ENCODE peak calls at places on chromosomes 1 and 21, in nine cellular contexts. Q is adrenal gland, H is A549, B is ovary, J is HCT116, S is GM12878, X is body of pancreas, A is heart left ventricle, D is IMR-90. U is an unnamed sample.

GRCh38 chr1:66253330-66253921 is 280.5 kb upstream of the SGIP1 start:
- DNase-seq in D (peak), J (peak), B (no peak), H (peak), S (peak), A (peak), Q (no peak), X (no peak), U (no peak)

GRCh38 chr21:24727803-24728425 is 879.4 kb downstream of the MRPL39 start:
- DNase-seq in J (no peak), Q (no peak), X (no peak), D (peak), H (no peak), S (no peak), B (no peak), A (no peak), U (no peak)

GRCh38 chr1:66275601-66276023 is 258.3 kb upstream of the SGIP1 start:
- DNase-seq in H (no peak), A (peak), Q (peak), X (no peak), S (no peak), J (no peak), B (no peak), D (no peak), U (no peak)

GRCh38 chr1:107702946-107703571 is 261.9 kb downstream of the VAV3 start:
- DNase-seq in D (no peak), X (no peak), H (no peak), J (no peak), S (no peak), A (no peak), B (no peak), Q (no peak), U (no peak)

GRCh38 chr1:62295921-62296451 is 23.2 kb downstream of the KANK4 start:
- DNase-seq in B (no peak), J (no peak), S (peak), X (no peak), Q (no peak), H (no peak), D (peak), A (no peak), U (no peak)

GRCh38 chr21:28516996-28517592 is 475.6 kb downstream of the LTN1 start:
- DNase-seq in Q (peak), B (peak), X (peak), S (peak), D (no peak), A (peak), J (no peak), H (peak), U (peak)

GRCh38 chr1:92759361-92759760 is 25.5 kb downstream of the EVI5 start:
- DNase-seq in Q (no peak), H (no peak), A (no peak), D (peak), S (no peak), X (no peak), J (no peak), B (no peak), U (no peak)

GRCh38 chr1:43421976-43422750 is 31.6 kb downstream of the HYI start:
- DNase-seq in D (no peak), H (no peak), S (no peak), J (no peak), Q (no peak), X (no peak), A (no peak), B (no peak), U (no peak)

GRCh38 chr1:54798769-54799641 is 2.1 kb downstream of the TTC22 start:
- DNase-seq in H (no peak), B (no peak), Q (no peak), D (peak), J (no peak), A (no peak), X (no peak), S (peak), U (peak)

GRCh38 chr1:161305872-161306519 is 3.8 kb downstream of the MPZ start:
- DNase-seq in D (peak), Q (peak), S (peak), H (no peak), B (peak), A (peak), J (peak), X (peak), U (peak)

GRCh38 chr1:109238382-109238781 is 11.0 kb upstream of the CELSR2 start:
- DNase-seq in A (no peak), S (no peak), X (no peak), D (no peak), Q (no peak), H (no peak), J (no peak), B (no peak), U (peak)

GRCh38 chr1:80722611-80723010 is 1078.1 kb upstream of the ADGRL2 start:
- DNase-seq in X (no peak), Q (no peak), D (no peak), A (no peak), B (no peak), S (no peak), H (no peak), J (no peak), U (no peak)

GRCh38 chr1:172351761-172352161 is 68.7 kb upstream of the C1orf105 start:
- DNase-seq in J (no peak), H (no peak), S (no peak), X (no peak), A (no peak), D (peak), Q (peak), B (no peak), U (no peak)

GRCh38 chr1:110872745-110873435 is at the start of gene CD53:
- DNase-seq in H (no peak), B (no peak), A (peak), J (no peak), Q (peak), X (no peak), S (peak), D (no peak), U (no peak)

GRCh38 chr1:151043163-151043562 is 4.4 kb upstream of the C1orf56 start:
- DNase-seq in S (no peak), J (no peak), H (no peak), D (no peak), A (no peak), Q (no peak), B (no peak), X (no peak), U (no peak)

GRCh38 chr1:7613851-7614205 is 157.3 kb upstream of the VAMP3 start:
- DNase-seq in X (no peak), H (no peak), J (no peak), S (no peak), B (no peak), A (no peak), Q (no peak), D (no peak), U (no peak)

GRCh38 chr1:222068101-222068500 is 326.2 kb upstream of the DUSP10 start:
- DNase-seq in Q (no peak), X (no peak), B (no peak), H (no peak), D (no peak), A (no peak), J (no peak), S (no peak), U (no peak)

GRCh38 chr1:151680812-151681211 is 35.8 kb downstream of the CELF3 start:
- DNase-seq in X (no peak), B (no peak), H (peak), Q (no peak), A (no peak), S (no peak), D (peak), J (peak), U (no peak)

GRCh38 chr1:58477390-58477789 is 69.1 kb downstream of the OMA1 start:
- DNase-seq in J (no peak), X (no peak), D (no peak), H (no peak), S (no peak), A (no peak), B (no peak), Q (no peak), U (no peak)

GRCh38 chr1:85128296-85128695 is 72.5 kb downstream of the SYDE2 start:
- DNase-seq in H (no peak), X (no peak), J (no peak), S (no peak), A (no peak), Q (no peak), B (no peak), D (peak), U (no peak)

GRCh38 chr1:112247036-112247597 is 148.9 kb upstream of the CTTNBP2NL start:
- DNase-seq in A (no peak), Q (no peak), X (no peak), H (no peak), J (no peak), S (no peak), B (no peak), D (no peak), U (no peak)

GRCh38 chr1:201538618-201539551 is at the start of gene NAV1:
- DNase-seq in D (peak), J (no peak), H (peak), Q (peak), X (peak), A (peak), S (no peak), B (peak), U (peak)

GRCh38 chr1:228410015-228410414 is 3.4 kb upstream of the TRIM11 start:
- DNase-seq in Q (peak), X (no peak), J (no peak), S (no peak), A (no peak), B (peak), H (no peak), D (peak), U (no peak)

GRCh38 chr1:214604543-214604942 is 1.5 kb downstream of the CENPF start:
- DNase-seq in A (no peak), X (no peak), D (peak), S (no peak), Q (no peak), B (no peak), J (no peak), H (no peak), U (no peak)

DNA sequence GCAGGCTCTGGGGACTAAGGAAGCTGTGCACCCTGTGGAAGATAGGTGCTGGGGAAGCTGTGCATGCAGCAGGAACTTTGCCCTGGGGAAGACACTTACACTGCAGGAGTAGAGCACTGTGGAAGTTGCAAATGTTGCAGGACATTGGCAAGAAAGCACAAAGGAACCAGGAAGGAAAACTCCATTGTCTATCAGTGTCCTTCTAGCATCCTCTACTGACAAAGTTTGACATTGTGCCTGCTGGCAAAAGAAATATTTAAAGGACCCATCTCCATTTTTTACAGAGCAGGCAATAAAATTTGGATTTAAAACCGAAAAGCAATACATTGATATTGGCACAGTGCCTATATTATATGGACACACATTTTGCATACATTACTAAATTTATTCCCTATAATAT is 394.1 kb downstream of the PBX1 start:
- DNase-seq in X (no peak), J (no peak), H (no peak), D (no peak), S (no peak), B (no peak), Q (no peak), A (no peak), U (no peak)
- TF ChIP-seq CTCF in X (no peak), J (no peak), H (no peak), D (peak), S (no peak), B (no peak), Q (no peak), A (no peak), U (no peak)

GRCh38 chr1:3531928-3532327 is 77.5 kb downstream of the ARHGEF16 start:
- DNase-seq in H (no peak), S (no peak), Q (no peak), B (no peak), D (no peak), A (no peak), J (no peak), X (no peak), U (no peak)

GRCh38 chr1:3527774-3528173 is 73.3 kb downstream of the ARHGEF16 start:
- DNase-seq in S (no peak), X (no peak), Q (no peak), D (no peak), H (no peak), J (no peak), B (no peak), A (no peak), U (no peak)

GRCh38 chr1:3530931-3531818 is 76.7 kb downstream of the ARHGEF16 start:
- DNase-seq in B (peak), S (no peak), D (peak), H (peak), Q (peak), A (peak), J (peak), X (peak), U (peak)

GRCh38 chr1:3529099-3529729 is 74.7 kb downstream of the ARHGEF16 start:
- DNase-seq in X (peak), B (no peak), Q (no peak), H (no peak), S (no peak), J (no peak), D (no peak), A (peak), U (peak)

GRCh38 chr1:3530086-3530930 is 75.8 kb downstream of the ARHGEF16 start:
- DNase-seq in S (no peak), D (no peak), B (no peak), J (no peak), X (peak), Q (no peak), H (peak), A (no peak), U (peak)
- TF ChIP-seq POLR2A in S (no peak), D (no peak), B (no peak), J (no peak), X (no peak), Q (no peak), H (no peak), A (no peak), U (no peak)

GRCh38 chr1:203776636-203777035 is 11.7 kb downstream of the LAX1 start:
- DNase-seq in X (no peak), J (no peak), Q (no peak), D (no peak), B (no peak), A (peak), S (no peak), H (no peak), U (peak)
- TF ChIP-seq CTCF in X (peak), J (peak), Q (peak), D (no peak), B (no peak), A (no peak), S (no peak), H (peak), U (peak)

GRCh38 chr21:36987845-36988244 is 18.7 kb upstream of the RIPPLY3 start:
- DNase-seq in D (no peak), H (no peak), J (no peak), B (no peak), A (no peak), Q (no peak), S (no peak), X (no peak), U (no peak)

GRCh38 chr21:36990508-36991205 is 15.8 kb upstream of the RIPPLY3 start:
- DNase-seq in B (no peak), H (no peak), A (no peak), Q (no peak), X (no peak), D (no peak), J (no peak), S (no peak), U (no peak)

GRCh38 chr21:36988536-36988935 is 18.0 kb upstream of the RIPPLY3 start:
- DNase-seq in A (no peak), X (no peak), J (no peak), H (no peak), S (no peak), Q (no peak), B (no peak), D (no peak), U (no peak)

GRCh38 chr21:36992671-36993070 is 13.8 kb upstream of the RIPPLY3 start:
- DNase-seq in S (no peak), J (no peak), X (peak), B (peak), A (no peak), H (no peak), Q (no peak), D (no peak), U (no peak)

GRCh38 chr21:36989699-36990507 is 16.6 kb upstream of the RIPPLY3 start:
- DNase-seq in D (peak), S (peak), J (peak), H (peak), A (peak), Q (peak), X (peak), B (peak), U (peak)
- TF ChIP-seq POLR2A in D (no peak), S (peak), J (peak), H (peak), A (peak), Q (peak), X (peak), B (peak), U (peak)

GRCh38 chr1:94396356-94396755 is 21.8 kb upstream of the ABCD3 start:
- DNase-seq in X (no peak), Q (no peak), A (no peak), H (no peak), D (no peak), B (no peak), J (no peak), S (no peak), U (no peak)
- TF ChIP-seq CTCF in X (no peak), Q (no peak), A (no peak), H (no peak), D (no peak), B (no peak), J (peak), S (no peak), U (no peak)

U was measured in Peyer's patch.